ENCODE peak calls at places on chromosomes 11 and 22, in nine cellular contexts. G, J, W, N, B, R, Z, Q and L are unnamed samples.

GRCh38 chr11:11535611-11536010 is 86.2 kb downstream of the GALNT18 start:
- DNase-seq in J (no peak), Q (no peak), R (no peak), B (no peak), Z (no peak), N (no peak), W (no peak), G (no peak), L (no peak)

GRCh38 chr11:41784513-41785335 is 325.3 kb upstream of the LRRC4C start:
- DNase-seq in J (no peak), N (peak; percentile 93), G (no peak), W (no peak), R (no peak), Z (no peak), B (peak; percentile 42), Q (no peak), L (peak; percentile 88)

GRCh38 chr11:3196161-3197043 is 22.2 kb downstream of the MRGPRG start:
- DNase-seq in W (peak; percentile 6), B (no peak), Z (peak; percentile 60), N (no peak), G (no peak), J (peak; percentile 67), Q (no peak), R (no peak), L (no peak)

GRCh38 chr22:37282385-37282677 is at the start of gene CYTH4:
- DNase-seq in Z (peak; percentile 89), N (no peak), G (peak; percentile 73), W (no peak), B (no peak), J (no peak), Q (peak; percentile 78), R (no peak), L (peak; percentile 50)

GRCh38 chr11:45832835-45833446 is 14.3 kb upstream of the CRY2 start:
- DNase-seq in R (no peak), B (no peak), Z (no peak), W (no peak), G (no peak), N (no peak), J (no peak), Q (no peak), L (no peak)

GRCh38 chr11:102191832-102192231 is 81.6 kb downstream of the YAP1 start:
- DNase-seq in Z (no peak), N (no peak), J (no peak), B (no peak), G (no peak), W (no peak), Q (no peak), R (no peak), L (no peak)

GRCh38 chr11:8018742-8019631 is 31.9 kb downstream of the EIF3F start:
- DNase-seq in N (no peak), B (peak; percentile 65), Z (peak; percentile 71), Q (peak; percentile 87), G (peak; percentile 70), W (peak; percentile 64), J (peak; percentile 83), R (no peak), L (peak; percentile 22)

GRCh38 chr11:8288166-8288772 is 24.6 kb upstream of the LMO1 start:
- DNase-seq in R (no peak), N (no peak), B (no peak), Z (no peak), G (no peak), W (no peak), Q (peak; percentile 23), J (no peak), L (no peak)

GRCh38 chr11:94924074-94925031 is 49.0 kb downstream of the CWC15 start:
- DNase-seq in N (no peak), Z (no peak), Q (no peak), J (no peak), G (peak; percentile 15), B (no peak), W (no peak), R (peak; percentile 65), L (no peak)

GRCh38 chr11:63915961-63916836 is 765 bp downstream of the RCOR2 start:
- DNase-seq in W (peak; percentile 49), Q (no peak), J (peak; percentile 89), B (no peak), G (no peak), R (no peak), N (no peak), Z (no peak), L (no peak)

GRCh38 chr11:74371269-74372039 is 26.8 kb downstream of the PGM2L1 start:
- DNase-seq in Z (no peak), J (no peak), N (peak; percentile 54), G (no peak), B (peak; percentile 72), Q (no peak), W (no peak), R (no peak), L (peak; percentile 38)

GRCh38 chr22:49372111-49372529 is 455.6 kb downstream of the BRD1 start:
- DNase-seq in Z (peak; percentile 48), J (no peak), Q (no peak), R (no peak), W (no peak), B (no peak), G (no peak), N (no peak), L (no peak)

GRCh38 chr11:56906683-56907148 is 82.0 kb upstream of the OR5AK2 start:
- DNase-seq in R (no peak), N (peak; percentile 87), W (no peak), Z (no peak), G (no peak), B (no peak), J (no peak), Q (no peak), L (peak; percentile 87)

GRCh38 chr11:111645657-111646316 is 43.5 kb downstream of the SIK2 start:
- DNase-seq in R (no peak), B (no peak), Q (no peak), G (no peak), J (no peak), W (no peak), Z (no peak), N (no peak), L (no peak)

GRCh38 chr11:87437133-87437843 is 399.6 kb downstream of the TMEM135 start:
- DNase-seq in J (no peak), Z (no peak), R (no peak), G (no peak), Q (no peak), B (peak; percentile 36), N (no peak), W (no peak), L (no peak)

GRCh38 chr11:62879554-62879953 is 1.1 kb upstream of the SLC3A2 start:
- DNase-seq in R (no peak), N (no peak), Q (peak; percentile 62), W (no peak), Z (no peak), B (no peak), J (no peak), G (no peak), L (no peak)

GRCh38 chr22:30767656-30768055 is 73.0 kb downstream of the OSBP2 start:
- DNase-seq in W (no peak), J (no peak), Q (no peak), G (no peak), N (no peak), R (no peak), B (no peak), Z (no peak), L (no peak)

DNA sequence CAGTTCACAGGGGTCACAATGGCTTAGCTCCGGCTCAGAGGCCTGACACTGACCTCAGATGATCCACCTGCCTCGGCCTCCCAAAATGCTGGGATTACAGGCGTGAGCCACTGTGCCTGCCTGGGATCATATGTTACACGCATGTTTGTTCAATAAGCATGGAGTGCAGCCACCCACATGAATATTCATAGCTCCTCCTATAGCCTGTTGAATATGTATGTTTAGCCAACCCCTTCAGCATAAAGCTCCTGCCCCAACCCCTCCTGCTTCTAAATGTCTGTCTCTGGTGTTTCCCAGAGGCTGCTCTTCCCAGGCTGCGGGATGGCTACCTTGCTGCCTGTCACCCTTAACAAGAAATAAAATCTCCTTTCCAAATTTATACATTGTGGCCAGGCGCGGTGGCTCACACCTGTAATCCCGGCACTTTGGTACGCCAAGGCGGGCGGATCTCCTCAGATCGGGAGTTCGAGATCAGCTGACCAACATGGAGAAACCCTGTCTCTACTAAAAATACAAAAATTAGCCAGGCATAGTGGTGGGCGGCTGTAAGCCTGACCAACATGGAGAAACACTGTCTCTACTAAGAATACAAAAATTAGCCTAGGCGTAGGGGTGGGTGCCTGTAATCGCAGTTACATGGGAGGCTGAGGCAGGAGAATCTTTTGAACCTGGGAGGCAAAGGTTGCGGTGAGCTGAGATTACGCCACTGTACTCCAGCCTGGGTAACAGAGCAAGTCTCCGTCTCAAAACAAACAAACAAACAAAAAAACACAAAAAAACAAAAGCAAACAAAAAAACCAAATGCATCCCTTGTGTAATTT is 1.1 kb upstream of the APOBEC3F start:
- DNase-seq in B (no peak), R (no peak), G (no peak), Z (no peak), W (no peak), Q (no peak), N (no peak), J (peak; percentile 50), L (no peak)
- H3K27ac ChIP-seq in B (no peak overlapping the region), R (peak overlapping the region; percentile 54), G (no peak overlapping the region), Z (peak overlapping the region; percentile 90), W (no peak overlapping the region), Q (peak overlapping the region; percentile 89), N (no peak overlapping the region), J (peak overlapping the region; percentile 30), L (peak overlapping the region; percentile 86)

GRCh38 chr11:103464420-103464819 is 355.2 kb downstream of the DYNC2H1 start:
- DNase-seq in R (no peak), G (no peak), N (no peak), J (no peak), Q (no peak), B (no peak), Z (no peak), W (no peak), L (no peak)
- TF ChIP-seq CTCF in R (no peak), G (no peak), N (peak; percentile 27), J (no peak), Q (no peak), B (no peak), Z (no peak), W (no peak), L (no peak)

DNA sequence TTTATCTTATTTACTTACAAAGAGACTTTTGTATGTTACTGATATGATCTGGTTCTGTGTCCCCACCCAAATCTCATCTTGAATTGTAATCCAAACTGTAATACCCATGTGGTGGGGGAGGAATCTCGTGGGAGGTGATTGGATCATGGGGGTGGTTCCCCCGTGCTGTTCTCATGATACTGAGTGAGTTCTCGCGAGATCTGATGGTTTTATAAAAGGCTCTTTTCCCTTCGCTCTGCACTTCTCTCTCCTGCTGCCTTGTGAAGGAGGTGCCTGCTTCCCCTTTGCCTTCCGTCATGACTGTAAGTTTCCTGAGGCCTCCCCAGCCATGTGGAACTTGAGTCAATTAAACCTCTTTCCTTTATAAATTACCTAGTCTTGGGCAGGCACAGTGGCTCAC is 42.4 kb upstream of the WNT7B start:
- DNase-seq in W (no peak), B (no peak), N (no peak), J (no peak), Q (no peak), R (no peak), Z (no peak), G (no peak), L (no peak)
- H3K27ac ChIP-seq in W (no peak overlapping the region), B (no peak overlapping the region), N (peak overlapping the region; percentile 4), J (no peak overlapping the region), Q (no peak overlapping the region), R (no peak overlapping the region), Z (no peak overlapping the region), G (no peak overlapping the region), L (no peak overlapping the region)

GRCh38 chr11:83711035-83711630 is 425.0 kb upstream of the CCDC90B start:
- DNase-seq in Z (no peak), G (no peak), B (no peak), Q (no peak), N (no peak), W (no peak), J (no peak), R (no peak), L (no peak)
- TF ChIP-seq CTCF in Z (no peak), G (no peak), B (no peak), Q (no peak), N (no peak), W (no peak), J (peak; percentile 25), R (no peak), L (no peak)